ENCODE peak calls at places on chromosomes 4 and X, in eight cellular contexts. One of them, this sample, is unnamed.
A peak's percentile ranks its signal among the peaks of the same experiment; 100 is the strongest.

GRCh38 chr4:133186845-133187244 is 37.8 kb downstream of the PCDH10 start:
- DNase-seq in sigmoid colon: no peak
- DNase-seq in cardiac fibroblast: no peak
- DNase-seq in tibial artery: no peak
- DNase-seq in fibroblast of villous mesenchyme: no peak
- DNase-seq in stomach: no peak
- DNase-seq in tibial nerve: no peak
- DNase-seq in mucosa of descending colon: no peak
- DNase-seq in this sample: no peak

GRCh38 chr4:4269856-4270255 is 20.1 kb downstream of the LYAR start:
- DNase-seq in sigmoid colon: no peak
- DNase-seq in cardiac fibroblast: peak; percentile 75
- DNase-seq in tibial artery: no peak
- DNase-seq in fibroblast of villous mesenchyme: peak; percentile 44
- DNase-seq in stomach: no peak
- DNase-seq in tibial nerve: no peak
- DNase-seq in mucosa of descending colon: no peak
- DNase-seq in this sample: no peak

GRCh38 chr4:5992171-5993062 is 25.8 kb downstream of the C4orf50 start:
- DNase-seq in sigmoid colon: peak; percentile 48
- DNase-seq in cardiac fibroblast: no peak
- DNase-seq in tibial artery: no peak
- DNase-seq in fibroblast of villous mesenchyme: no peak
- DNase-seq in stomach: no peak
- DNase-seq in tibial nerve: no peak
- DNase-seq in mucosa of descending colon: no peak
- DNase-seq in this sample: no peak

GRCh38 chr4:6263541-6264540 is 5.8 kb upstream of the WFS1 start:
- DNase-seq in sigmoid colon: no peak
- DNase-seq in cardiac fibroblast: peak; percentile 78
- DNase-seq in tibial artery: no peak
- DNase-seq in fibroblast of villous mesenchyme: peak; percentile 75
- DNase-seq in stomach: peak; percentile 61
- DNase-seq in tibial nerve: no peak
- DNase-seq in mucosa of descending colon: peak; percentile 80
- DNase-seq in this sample: no peak

GRCh38 chrX:38220024-38220935 is at the start of gene SRPX:
- DNase-seq in sigmoid colon: peak; percentile 72
- DNase-seq in cardiac fibroblast: peak; percentile 74
- DNase-seq in tibial artery: peak; percentile 34
- DNase-seq in fibroblast of villous mesenchyme: no peak
- DNase-seq in stomach: peak; percentile 29
- DNase-seq in tibial nerve: no peak
- DNase-seq in mucosa of descending colon: peak; percentile 16
- DNase-seq in this sample: peak; percentile 46

GRCh38 chr4:14902337-14902736 is 99.9 kb upstream of the CPEB2 start:
- DNase-seq in sigmoid colon: no peak
- DNase-seq in cardiac fibroblast: no peak
- DNase-seq in tibial artery: no peak
- DNase-seq in fibroblast of villous mesenchyme: no peak
- DNase-seq in stomach: no peak
- DNase-seq in tibial nerve: no peak
- DNase-seq in mucosa of descending colon: no peak
- DNase-seq in this sample: no peak

GRCh38 chr4:7392438-7393374 is 42.0 kb downstream of the PSAPL1 start:
- DNase-seq in sigmoid colon: no peak
- DNase-seq in cardiac fibroblast: peak; percentile 21
- DNase-seq in tibial artery: no peak
- DNase-seq in fibroblast of villous mesenchyme: peak; percentile 5
- DNase-seq in stomach: peak; percentile 21
- DNase-seq in tibial nerve: peak; percentile 25
- DNase-seq in mucosa of descending colon: peak; percentile 12
- DNase-seq in this sample: no peak

GRCh38 chrX:14497184-14497666 is 32.1 kb upstream of the GLRA2 start:
- DNase-seq in sigmoid colon: no peak
- DNase-seq in cardiac fibroblast: no peak
- DNase-seq in tibial artery: peak; percentile 19
- DNase-seq in fibroblast of villous mesenchyme: peak; percentile 44
- DNase-seq in stomach: no peak
- DNase-seq in tibial nerve: no peak
- DNase-seq in mucosa of descending colon: peak; percentile 7
- DNase-seq in this sample: no peak

GRCh38 chr4:182062458-182062857 is 180.7 kb upstream of the TENM3 start:
- DNase-seq in sigmoid colon: no peak
- DNase-seq in cardiac fibroblast: peak; percentile 2
- DNase-seq in tibial artery: no peak
- DNase-seq in fibroblast of villous mesenchyme: peak; percentile 2
- DNase-seq in stomach: no peak
- DNase-seq in tibial nerve: no peak
- DNase-seq in mucosa of descending colon: no peak
- DNase-seq in this sample: no peak

GRCh38 chr4:142645478-142646108 is 200.5 kb downstream of the INPP4B start:
- DNase-seq in sigmoid colon: no peak
- DNase-seq in cardiac fibroblast: peak; percentile 56
- DNase-seq in tibial artery: no peak
- DNase-seq in fibroblast of villous mesenchyme: no peak
- DNase-seq in stomach: no peak
- DNase-seq in tibial nerve: no peak
- DNase-seq in mucosa of descending colon: no peak
- DNase-seq in this sample: no peak

GRCh38 chr4:22661443-22661842 is 31.3 kb upstream of the GBA3 start:
- DNase-seq in sigmoid colon: no peak
- DNase-seq in cardiac fibroblast: peak; percentile 71
- DNase-seq in tibial artery: no peak
- DNase-seq in fibroblast of villous mesenchyme: peak; percentile 2
- DNase-seq in stomach: no peak
- DNase-seq in tibial nerve: no peak
- DNase-seq in mucosa of descending colon: no peak
- DNase-seq in this sample: no peak

GRCh38 chrX:131045786-131046185 is 12.4 kb upstream of the ARHGAP36 start:
- DNase-seq in sigmoid colon: no peak
- DNase-seq in cardiac fibroblast: no peak
- DNase-seq in tibial artery: no peak
- DNase-seq in fibroblast of villous mesenchyme: no peak
- DNase-seq in stomach: no peak
- DNase-seq in tibial nerve: no peak
- DNase-seq in mucosa of descending colon: no peak
- DNase-seq in this sample: no peak

GRCh38 chr4:40990899-40991265 is 223.5 kb downstream of the APBB2 start:
- DNase-seq in sigmoid colon: no peak
- DNase-seq in cardiac fibroblast: no peak
- DNase-seq in tibial artery: no peak
- DNase-seq in fibroblast of villous mesenchyme: no peak
- DNase-seq in stomach: no peak
- DNase-seq in tibial nerve: no peak
- DNase-seq in mucosa of descending colon: no peak
- DNase-seq in this sample: no peak

GRCh38 chr4:45160932-45161331 is 434.6 kb upstream of the GNPDA2 start:
- DNase-seq in sigmoid colon: no peak
- DNase-seq in cardiac fibroblast: no peak
- DNase-seq in tibial artery: no peak
- DNase-seq in fibroblast of villous mesenchyme: no peak
- DNase-seq in stomach: no peak
- DNase-seq in tibial nerve: no peak
- DNase-seq in mucosa of descending colon: no peak
- DNase-seq in this sample: no peak

DNA sequence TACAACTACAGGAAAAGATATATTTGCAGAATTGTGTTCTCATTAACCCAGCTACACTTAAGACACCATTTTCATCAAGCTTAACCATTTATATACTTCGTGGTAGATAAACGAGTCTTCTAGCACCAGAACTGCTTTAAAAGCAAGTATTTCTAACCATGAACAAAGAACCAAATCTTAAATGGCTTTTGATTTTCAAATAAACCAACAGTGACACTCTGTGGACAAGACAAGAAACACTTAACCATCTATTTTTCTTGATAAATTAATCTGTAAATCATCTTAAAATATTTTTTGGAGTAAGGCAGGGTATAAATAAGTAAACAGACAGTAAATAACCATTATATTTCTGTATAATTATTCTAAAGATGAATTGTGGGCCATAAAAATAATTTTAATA is 10.2 kb downstream of the BEND2 start:
- DNase-seq in sigmoid colon: no peak
- DNase-seq in cardiac fibroblast: peak; percentile 0
- DNase-seq in tibial artery: no peak
- DNase-seq in fibroblast of villous mesenchyme: peak; percentile 12
- DNase-seq in stomach: no peak
- DNase-seq in tibial nerve: no peak
- DNase-seq in mucosa of descending colon: no peak
- DNase-seq in this sample: no peak
- TF ChIP-seq CTCF in sigmoid colon: no peak
- TF ChIP-seq CTCF in cardiac fibroblast: no peak
- TF ChIP-seq CTCF in tibial artery: peak; percentile 23
- TF ChIP-seq CTCF in fibroblast of villous mesenchyme: peak; percentile 13
- TF ChIP-seq CTCF in stomach: no peak
- TF ChIP-seq CTCF in tibial nerve: peak; percentile 22
- TF ChIP-seq CTCF in mucosa of descending colon: no peak
- TF ChIP-seq CTCF in this sample: no peak

GRCh38 chr4:163344147-163345050 is 707 bp downstream of the NPY5R start:
- DNase-seq in sigmoid colon: no peak
- DNase-seq in cardiac fibroblast: no peak
- DNase-seq in tibial artery: no peak
- DNase-seq in fibroblast of villous mesenchyme: no peak
- DNase-seq in stomach: no peak
- DNase-seq in tibial nerve: no peak
- DNase-seq in mucosa of descending colon: peak; percentile 10
- DNase-seq in this sample: no peak
- H3K4me3 ChIP-seq in sigmoid colon: peak overlapping the region; percentile 32
- H3K4me3 ChIP-seq in cardiac fibroblast: peak overlapping the region; percentile 24
- H3K4me3 ChIP-seq in tibial artery: peak overlapping the region; percentile 95
- H3K4me3 ChIP-seq in fibroblast of villous mesenchyme: peak overlapping the region; percentile 53
- H3K4me3 ChIP-seq in stomach: peak overlapping the region; percentile 41
- H3K4me3 ChIP-seq in tibial nerve: peak overlapping the region; percentile 57
- H3K4me3 ChIP-seq in mucosa of descending colon: peak overlapping the region; percentile 6
- H3K4me3 ChIP-seq in this sample: no peak overlapping the region

GRCh38 chr4:118814901-118815300 is 21.0 kb downstream of the SEC24D start:
- DNase-seq in sigmoid colon: no peak
- DNase-seq in cardiac fibroblast: no peak
- DNase-seq in tibial artery: no peak
- DNase-seq in fibroblast of villous mesenchyme: no peak
- DNase-seq in stomach: no peak
- DNase-seq in tibial nerve: no peak
- DNase-seq in mucosa of descending colon: no peak
- DNase-seq in this sample: no peak

GRCh38 chr4:118814054-118814453 is 21.9 kb downstream of the SEC24D start:
- DNase-seq in sigmoid colon: no peak
- DNase-seq in cardiac fibroblast: no peak
- DNase-seq in tibial artery: no peak
- DNase-seq in fibroblast of villous mesenchyme: no peak
- DNase-seq in stomach: no peak
- DNase-seq in tibial nerve: no peak
- DNase-seq in mucosa of descending colon: no peak
- DNase-seq in this sample: no peak

GRCh38 chr4:118811832-118812231 is 24.1 kb downstream of the SEC24D start:
- DNase-seq in sigmoid colon: no peak
- DNase-seq in cardiac fibroblast: no peak
- DNase-seq in tibial artery: no peak
- DNase-seq in fibroblast of villous mesenchyme: no peak
- DNase-seq in stomach: no peak
- DNase-seq in tibial nerve: no peak
- DNase-seq in mucosa of descending colon: no peak
- DNase-seq in this sample: no peak

GRCh38 chr4:118811008-118811764 is 24.7 kb downstream of the SEC24D start:
- DNase-seq in sigmoid colon: no peak
- DNase-seq in cardiac fibroblast: peak; percentile 79
- DNase-seq in tibial artery: no peak
- DNase-seq in fibroblast of villous mesenchyme: peak; percentile 83
- DNase-seq in stomach: no peak
- DNase-seq in tibial nerve: no peak
- DNase-seq in mucosa of descending colon: no peak
- DNase-seq in this sample: no peak

GRCh38 chr4:118813561-118813960 is 22.4 kb downstream of the SEC24D start:
- DNase-seq in sigmoid colon: no peak
- DNase-seq in cardiac fibroblast: no peak
- DNase-seq in tibial artery: no peak
- DNase-seq in fibroblast of villous mesenchyme: no peak
- DNase-seq in stomach: no peak
- DNase-seq in tibial nerve: no peak
- DNase-seq in mucosa of descending colon: no peak
- DNase-seq in this sample: no peak
- TF ChIP-seq CTCF in sigmoid colon: no peak
- TF ChIP-seq CTCF in cardiac fibroblast: no peak
- TF ChIP-seq CTCF in tibial artery: no peak
- TF ChIP-seq CTCF in fibroblast of villous mesenchyme: no peak
- TF ChIP-seq CTCF in stomach: no peak
- TF ChIP-seq CTCF in tibial nerve: no peak
- TF ChIP-seq CTCF in mucosa of descending colon: no peak
- TF ChIP-seq CTCF in this sample: no peak

GRCh38 chrX:136619889-136620505 is 28.0 kb upstream of the CD40LG start:
- DNase-seq in sigmoid colon: no peak
- DNase-seq in cardiac fibroblast: no peak
- DNase-seq in tibial artery: no peak
- DNase-seq in fibroblast of villous mesenchyme: no peak
- DNase-seq in stomach: no peak
- DNase-seq in tibial nerve: no peak
- DNase-seq in mucosa of descending colon: no peak
- DNase-seq in this sample: no peak
- H3K4me3 ChIP-seq in sigmoid colon: no peak overlapping the region
- H3K4me3 ChIP-seq in cardiac fibroblast: no peak overlapping the region
- H3K4me3 ChIP-seq in tibial artery: no peak overlapping the region
- H3K4me3 ChIP-seq in fibroblast of villous mesenchyme: no peak overlapping the region
- H3K4me3 ChIP-seq in stomach: no peak overlapping the region
- H3K4me3 ChIP-seq in tibial nerve: no peak overlapping the region
- H3K4me3 ChIP-seq in mucosa of descending colon: no peak overlapping the region
- H3K4me3 ChIP-seq in this sample: no peak overlapping the region

DNA sequence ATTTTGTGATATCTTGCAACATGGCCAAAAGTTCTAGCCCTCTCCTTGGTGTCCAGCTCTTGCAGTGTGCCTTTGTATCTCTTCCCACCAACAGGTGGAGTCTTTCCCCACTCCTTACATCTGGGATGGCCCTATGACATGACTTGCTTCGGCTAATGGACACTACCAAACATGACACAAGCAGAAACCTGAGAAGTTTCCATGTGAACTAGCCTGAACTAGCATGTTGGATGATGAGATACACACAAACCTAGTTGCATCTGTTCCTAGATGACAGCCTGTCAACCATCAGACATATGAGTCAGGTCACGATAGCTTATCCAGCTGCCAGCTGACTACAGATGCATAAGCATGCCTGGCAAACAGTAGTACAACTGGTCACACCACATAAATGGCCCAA is 207.5 kb upstream of the FTHL17 start:
- DNase-seq in sigmoid colon: no peak
- DNase-seq in cardiac fibroblast: peak; percentile 41
- DNase-seq in tibial artery: no peak
- DNase-seq in fibroblast of villous mesenchyme: peak; percentile 31
- DNase-seq in stomach: no peak
- DNase-seq in tibial nerve: no peak
- DNase-seq in mucosa of descending colon: peak; percentile 2
- DNase-seq in this sample: peak; percentile 6
- TF ChIP-seq CTCF in sigmoid colon: no peak
- TF ChIP-seq CTCF in cardiac fibroblast: peak; percentile 44
- TF ChIP-seq CTCF in tibial artery: no peak
- TF ChIP-seq CTCF in fibroblast of villous mesenchyme: peak; percentile 51
- TF ChIP-seq CTCF in stomach: no peak
- TF ChIP-seq CTCF in tibial nerve: no peak
- TF ChIP-seq CTCF in mucosa of descending colon: no peak
- TF ChIP-seq CTCF in this sample: peak; percentile 44

GRCh38 chr4:184284742-184285141 is 67.1 kb upstream of the ENPP6 start:
- DNase-seq in sigmoid colon: no peak
- DNase-seq in cardiac fibroblast: no peak
- DNase-seq in tibial artery: no peak
- DNase-seq in fibroblast of villous mesenchyme: no peak
- DNase-seq in stomach: no peak
- DNase-seq in tibial nerve: no peak
- DNase-seq in mucosa of descending colon: no peak
- DNase-seq in this sample: no peak
- H3K4me3 ChIP-seq in sigmoid colon: no peak overlapping the region
- H3K4me3 ChIP-seq in cardiac fibroblast: no peak overlapping the region
- H3K4me3 ChIP-seq in tibial artery: no peak overlapping the region
- H3K4me3 ChIP-seq in fibroblast of villous mesenchyme: no peak overlapping the region
- H3K4me3 ChIP-seq in stomach: no peak overlapping the region
- H3K4me3 ChIP-seq in tibial nerve: no peak overlapping the region
- H3K4me3 ChIP-seq in mucosa of descending colon: no peak overlapping the region
- H3K4me3 ChIP-seq in this sample: no peak overlapping the region